ENCODE peak calls at places on chromosomes 2 and 18, in five cellular contexts. One of them, this sample, is unnamed.

GRCh38 chr18:32595735-32596134 is 125.1 kb upstream of the GAREM1 start:
- DNase-seq in ovary: no peak
- DNase-seq in NB4: no peak
- DNase-seq in testis: no peak
- DNase-seq in sigmoid colon: no peak
- DNase-seq in this sample: no peak

GRCh38 chr2:160368988-160369935 is 124.3 kb downstream of the RBMS1 start:
- DNase-seq in sigmoid colon: no peak
- DNase-seq in ovary: no peak
- DNase-seq in testis: no peak
- DNase-seq in NB4: no peak
- DNase-seq in this sample: no peak

GRCh38 chr2:10139536-10139935 is 17.0 kb downstream of the RRM2 start:
- DNase-seq in testis: no peak
- DNase-seq in NB4: no peak
- DNase-seq in sigmoid colon: no peak
- DNase-seq in ovary: no peak
- DNase-seq in this sample: no peak

GRCh38 chr2:240013343-240013742 is 11.8 kb downstream of the NDUFA10 start:
- DNase-seq in ovary: no peak
- DNase-seq in sigmoid colon: no peak
- DNase-seq in NB4: peak
- DNase-seq in testis: no peak
- DNase-seq in this sample: no peak

GRCh38 chr2:10919776-10920606 is 8.3 kb downstream of the KCNF1 start:
- DNase-seq in testis: no peak
- DNase-seq in NB4: no peak
- DNase-seq in ovary: no peak
- DNase-seq in sigmoid colon: peak
- DNase-seq in this sample: no peak

GRCh38 chr2:109415460-109416004 is 198.2 kb downstream of the SEPTIN10 start:
- DNase-seq in ovary: no peak
- DNase-seq in NB4: no peak
- DNase-seq in testis: no peak
- DNase-seq in sigmoid colon: no peak
- DNase-seq in this sample: no peak

GRCh38 chr18:69220529-69220928 is 180.2 kb upstream of the DOK6 start:
- DNase-seq in testis: no peak
- DNase-seq in ovary: no peak
- DNase-seq in NB4: no peak
- DNase-seq in sigmoid colon: no peak
- DNase-seq in this sample: no peak

GRCh38 chr18:79965119-79965902 is 868 bp downstream of the HSBP1L1 start:
- DNase-seq in NB4: no peak
- DNase-seq in ovary: peak
- DNase-seq in sigmoid colon: peak
- DNase-seq in testis: no peak
- DNase-seq in this sample: no peak

GRCh38 chr2:12456293-12457151 is 260.2 kb upstream of the TRIB2 start:
- DNase-seq in testis: peak
- DNase-seq in ovary: peak
- DNase-seq in NB4: peak
- DNase-seq in sigmoid colon: peak
- DNase-seq in this sample: peak

GRCh38 chr18:73739098-73739497 is 408.5 kb downstream of the FBXO15 start:
- DNase-seq in ovary: no peak
- DNase-seq in sigmoid colon: no peak
- DNase-seq in NB4: no peak
- DNase-seq in testis: no peak
- DNase-seq in this sample: no peak

GRCh38 chr2:101597347-101597944 is 100.1 kb upstream of the MAP4K4 start:
- DNase-seq in testis: no peak
- DNase-seq in ovary: no peak
- DNase-seq in sigmoid colon: no peak
- DNase-seq in NB4: no peak
- DNase-seq in this sample: no peak

DNA sequence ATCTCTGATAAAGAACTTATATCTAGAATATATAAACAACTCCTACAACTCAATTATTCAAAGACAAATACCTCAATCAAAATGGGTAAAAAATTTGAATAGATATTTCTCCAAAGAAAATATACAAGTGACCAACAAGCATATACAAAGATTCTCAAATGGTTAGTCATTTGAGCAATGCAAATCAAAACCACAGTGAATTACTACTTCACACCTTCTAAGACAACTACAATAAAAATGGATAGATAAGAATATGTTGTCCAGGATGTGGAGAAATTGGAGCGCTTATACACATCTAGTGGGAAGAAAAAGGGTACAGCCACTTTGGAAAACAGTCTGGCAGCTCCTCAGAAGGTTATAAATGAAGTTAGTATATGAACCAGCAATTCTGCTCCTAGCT is 332.9 kb downstream of the TGIF1 start:
- DNase-seq in sigmoid colon: no peak
- DNase-seq in testis: no peak
- DNase-seq in NB4: no peak
- DNase-seq in ovary: no peak
- DNase-seq in this sample: no peak
- TF ChIP-seq POLR2A in sigmoid colon: no peak
- TF ChIP-seq POLR2A in testis: no peak
- TF ChIP-seq POLR2A in NB4: no peak
- TF ChIP-seq POLR2A in ovary: no peak
- TF ChIP-seq POLR2A in this sample: no peak

DNA sequence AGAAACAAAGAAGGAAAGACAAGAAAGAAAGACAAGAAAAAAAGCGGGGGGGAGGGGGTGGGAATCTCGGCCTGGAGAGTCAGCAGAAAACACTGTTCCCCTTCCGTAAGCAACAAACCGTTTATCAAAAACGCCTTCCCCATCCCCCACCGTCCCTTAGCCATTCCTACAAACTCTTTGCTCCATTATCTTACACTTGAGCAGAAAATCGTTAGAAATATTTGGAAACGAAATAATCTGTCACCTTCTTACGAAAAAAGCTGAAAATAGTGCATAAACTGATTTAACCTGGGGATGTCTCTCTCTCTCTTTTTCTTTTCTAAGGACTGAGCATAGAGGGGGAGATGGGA is 3.2 kb downstream of the PTGR3 start:
- DNase-seq in NB4: no peak
- DNase-seq in sigmoid colon: no peak
- DNase-seq in ovary: no peak
- DNase-seq in testis: peak
- DNase-seq in this sample: no peak
- H3K4me3 ChIP-seq in NB4: no peak
- H3K4me3 ChIP-seq in sigmoid colon: peak
- H3K4me3 ChIP-seq in ovary: peak
- H3K4me3 ChIP-seq in testis: peak
- H3K4me3 ChIP-seq in this sample: no peak

GRCh38 chr2:231671617-231672350 is 36.5 kb upstream of the PTMA start:
- DNase-seq in ovary: no peak
- DNase-seq in NB4: no peak
- DNase-seq in sigmoid colon: no peak
- DNase-seq in testis: no peak
- DNase-seq in this sample: no peak
- TF ChIP-seq POLR2A in ovary: no peak
- TF ChIP-seq POLR2A in NB4: no peak
- TF ChIP-seq POLR2A in sigmoid colon: no peak
- TF ChIP-seq POLR2A in testis: no peak
- TF ChIP-seq POLR2A in this sample: no peak

DNA sequence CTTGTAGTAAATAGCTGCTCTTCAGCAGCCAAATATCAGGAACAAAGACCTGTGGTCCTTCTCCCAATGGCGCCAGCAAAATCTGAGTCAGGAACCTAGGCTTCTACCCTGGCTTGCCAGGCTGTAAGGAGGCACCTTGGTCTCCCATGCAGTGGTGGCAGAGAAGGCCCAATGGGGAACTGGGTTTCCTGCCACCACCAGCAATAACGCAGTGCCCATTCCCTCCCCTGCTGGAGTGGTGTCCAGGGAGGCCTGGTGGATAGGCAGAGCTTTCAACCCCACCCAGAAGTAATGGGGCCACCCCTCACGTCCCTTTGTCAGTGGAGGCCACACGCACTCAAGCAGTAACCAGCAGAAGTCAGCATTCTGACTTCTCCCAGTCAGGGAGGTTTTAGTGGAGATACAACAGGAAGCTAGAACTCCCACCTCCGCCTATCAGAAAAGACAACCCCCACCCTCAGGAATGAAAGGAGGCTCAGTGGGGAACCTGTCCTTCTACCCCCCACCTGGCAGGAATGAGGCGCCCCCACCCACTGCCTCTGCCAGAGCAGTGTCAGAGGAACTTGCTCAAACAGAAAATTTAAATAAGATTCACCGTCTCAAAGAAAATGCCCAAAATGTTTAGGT is 132.4 kb downstream of the COPS8 start:
- DNase-seq in testis: no peak
- DNase-seq in NB4: no peak
- DNase-seq in sigmoid colon: no peak
- DNase-seq in ovary: no peak
- DNase-seq in this sample: no peak
- H3K4me3 ChIP-seq in testis: no peak
- H3K4me3 ChIP-seq in NB4: no peak
- H3K4me3 ChIP-seq in sigmoid colon: no peak
- H3K4me3 ChIP-seq in ovary: no peak
- H3K4me3 ChIP-seq in this sample: no peak

DNA sequence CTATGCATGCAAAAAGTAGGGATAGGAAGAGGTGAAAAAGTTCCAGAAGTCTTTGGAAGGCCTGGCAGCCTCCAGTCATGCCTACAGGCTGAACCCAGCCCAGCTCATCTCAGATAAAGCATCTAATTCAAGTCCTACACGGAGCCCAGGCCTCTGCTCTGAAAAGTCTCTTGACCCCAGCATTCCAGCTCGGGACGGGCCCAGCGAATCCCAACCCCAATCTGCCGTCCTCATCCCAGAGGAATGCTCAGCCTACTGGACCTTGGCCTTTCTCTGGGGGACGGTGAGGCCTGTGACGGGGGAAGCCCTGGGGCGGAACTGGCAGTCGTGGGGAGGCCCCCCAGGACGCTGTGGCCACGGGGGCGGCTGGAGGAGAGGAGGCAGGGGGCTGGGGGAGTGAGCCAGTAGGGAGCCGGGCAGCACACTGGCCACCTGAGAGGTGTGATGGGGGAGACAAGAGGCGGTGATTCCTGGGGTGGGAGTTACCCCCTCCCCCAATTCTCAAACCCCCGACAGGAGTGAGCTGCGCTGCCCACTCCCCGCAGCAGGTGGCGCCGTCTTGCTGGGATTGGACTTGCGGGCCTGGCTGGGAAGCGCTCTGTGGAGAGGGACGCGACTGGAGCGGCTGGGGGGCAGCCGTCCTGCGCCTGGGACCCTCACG is 182.4 kb upstream of the HAAO start:
- DNase-seq in sigmoid colon: peak
- DNase-seq in ovary: peak
- DNase-seq in NB4: peak
- DNase-seq in testis: peak
- DNase-seq in this sample: peak
- TF ChIP-seq POLR2A in sigmoid colon: no peak
- TF ChIP-seq POLR2A in ovary: no peak
- TF ChIP-seq POLR2A in NB4: no peak
- TF ChIP-seq POLR2A in testis: no peak
- TF ChIP-seq POLR2A in this sample: no peak

GRCh38 chr18:47775961-47776360 is 154.5 kb downstream of the SMAD2 start:
- DNase-seq in sigmoid colon: no peak
- DNase-seq in testis: no peak
- DNase-seq in NB4: no peak
- DNase-seq in ovary: no peak
- DNase-seq in this sample: no peak

GRCh38 chr18:47779381-47779780 is 151.1 kb downstream of the SMAD2 start:
- DNase-seq in testis: no peak
- DNase-seq in NB4: no peak
- DNase-seq in ovary: no peak
- DNase-seq in sigmoid colon: no peak
- DNase-seq in this sample: no peak

GRCh38 chr18:47773931-47774330 is 156.5 kb downstream of the SMAD2 start:
- DNase-seq in ovary: no peak
- DNase-seq in sigmoid colon: no peak
- DNase-seq in testis: no peak
- DNase-seq in NB4: no peak
- DNase-seq in this sample: no peak

GRCh38 chr18:47780011-47780725 is 150.3 kb downstream of the SMAD2 start:
- DNase-seq in ovary: no peak
- DNase-seq in NB4: no peak
- DNase-seq in testis: no peak
- DNase-seq in sigmoid colon: no peak
- DNase-seq in this sample: no peak

DNA sequence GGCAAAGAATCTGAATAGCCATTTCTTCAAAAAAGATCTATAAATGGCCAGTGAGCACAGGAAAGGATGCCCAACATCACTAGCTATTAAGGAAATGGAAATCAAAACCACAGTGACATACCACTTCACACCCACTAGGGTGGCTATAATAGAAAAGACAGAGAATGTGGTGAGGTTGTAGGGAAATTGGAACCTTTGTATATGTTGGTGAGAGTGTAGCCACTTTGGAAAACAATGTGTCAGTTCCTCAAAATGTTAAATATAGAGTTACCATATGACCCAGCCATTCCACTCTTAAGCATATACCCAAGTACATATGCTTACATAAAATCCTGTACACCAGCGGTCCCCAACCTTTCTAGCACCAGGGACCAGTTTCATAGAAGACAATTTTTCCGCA is 152.8 kb downstream of the SMAD2 start:
- DNase-seq in sigmoid colon: no peak
- DNase-seq in NB4: no peak
- DNase-seq in ovary: no peak
- DNase-seq in testis: no peak
- DNase-seq in this sample: no peak
- H3K4me3 ChIP-seq in sigmoid colon: no peak
- H3K4me3 ChIP-seq in NB4: no peak
- H3K4me3 ChIP-seq in ovary: no peak
- H3K4me3 ChIP-seq in testis: no peak
- H3K4me3 ChIP-seq in this sample: no peak

This sample was measured in uterus.